ENCODE peak calls at places on chromosomes 1 and 21, in six cellular contexts. X is mesendoderm, G is mesenchymal stem cell, Q is IMR-90, Z is H9, H is H1. D is an unnamed sample.

GRCh38 chr1:53627666-53628065 is 111.3 kb downstream of the GLIS1 start:
- DNase-seq in H (peak), G (no peak), Q (no peak), Z (no peak), X (no peak), D (no peak)

GRCh38 chr1:99672500-99673213 is 26.7 kb downstream of the PALMD start:
- DNase-seq in G (peak), H (no peak), X (no peak), Z (no peak), Q (peak), D (no peak)

GRCh38 chr21:25834376-25834775 is 99.6 kb downstream of the GABPA start:
- DNase-seq in H (no peak), Z (no peak), Q (no peak), G (no peak), X (no peak), D (no peak)

GRCh38 chr1:153534933-153535663 is 693 bp downstream of the S100A6 start:
- DNase-seq in Z (no peak), G (peak), X (no peak), H (no peak), Q (no peak), D (no peak)

GRCh38 chr1:221234821-221235220 is 355.6 kb downstream of the HLX start:
- DNase-seq in Q (peak), X (no peak), Z (no peak), H (no peak), G (peak), D (no peak)

GRCh38 chr1:183304466-183305122 is 113.6 kb downstream of the NMNAT2 start:
- DNase-seq in H (no peak), Z (no peak), G (no peak), X (peak), Q (no peak), D (no peak)

GRCh38 chr1:167631987-167632680 is 2.1 kb downstream of the RCSD1 start:
- DNase-seq in X (peak), Q (no peak), Z (no peak), G (no peak), H (no peak), D (no peak)

GRCh38 chr1:56064705-56065104 is 514.7 kb downstream of the PLPP3 start:
- DNase-seq in G (peak), Q (peak), H (no peak), X (no peak), Z (no peak), D (no peak)

GRCh38 chr1:27557596-27558340 is 46.2 kb downstream of the AHDC1 start:
- DNase-seq in Z (peak), Q (no peak), G (no peak), H (no peak), X (peak), D (no peak)

GRCh38 chr1:202203238-202204039 is 9.8 kb downstream of the LGR6 start:
- DNase-seq in Z (no peak), G (no peak), Q (no peak), H (no peak), X (peak), D (no peak)

GRCh38 chr1:94247146-94248094 is 10.0 kb upstream of the ARHGAP29 start:
- DNase-seq in G (peak), Z (peak), H (peak), Q (peak), X (peak), D (peak)

GRCh38 chr21:39188521-39189139 is 5.4 kb upstream of the PSMG1 start:
- DNase-seq in G (no peak), H (no peak), Z (no peak), Q (no peak), X (no peak), D (no peak)

GRCh38 chr1:153312569-153313186 is at the start of gene PGLYRP3:
- DNase-seq in Z (peak), X (peak), G (no peak), Q (no peak), H (no peak), D (no peak)

GRCh38 chr21:39715804-39716397 is 29.1 kb upstream of the IGSF5 start:
- DNase-seq in G (peak), H (peak), Z (peak), X (peak), Q (peak), D (peak)

GRCh38 chr1:94736549-94736948 is 83.6 kb upstream of the SLC44A3 start:
- DNase-seq in Z (no peak), G (no peak), Q (no peak), H (no peak), X (no peak), D (no peak)

GRCh38 chr1:36517019-36517387 is 34.3 kb upstream of the CSF3R start:
- DNase-seq in Z (no peak), Q (no peak), H (no peak), G (no peak), X (no peak), D (no peak)

GRCh38 chr1:119462964-119463363 is 44.0 kb upstream of the HSD3B1 start:
- DNase-seq in Z (no peak), G (no peak), Q (no peak), X (no peak), H (no peak), D (no peak)

GRCh38 chr1:52364235-52364839 is 1.7 kb downstream of the CC2D1B start:
- DNase-seq in X (peak), G (no peak), H (no peak), Q (no peak), Z (peak), D (no peak)

GRCh38 chr1:58573705-58574591 is 3.1 kb downstream of the TACSTD2 start:
- DNase-seq in G (no peak), Z (no peak), H (peak), X (no peak), Q (no peak), D (no peak)

GRCh38 chr1:40939320-40940059 is 40.0 kb upstream of the CTPS1 start:
- DNase-seq in Q (peak), Z (no peak), H (no peak), G (peak), X (no peak), D (no peak)

GRCh38 chr21:46455575-46456385 is 2.9 kb upstream of the DIP2A start:
- DNase-seq in Z (no peak), Q (peak), H (no peak), X (peak), G (peak), D (no peak)

DNA sequence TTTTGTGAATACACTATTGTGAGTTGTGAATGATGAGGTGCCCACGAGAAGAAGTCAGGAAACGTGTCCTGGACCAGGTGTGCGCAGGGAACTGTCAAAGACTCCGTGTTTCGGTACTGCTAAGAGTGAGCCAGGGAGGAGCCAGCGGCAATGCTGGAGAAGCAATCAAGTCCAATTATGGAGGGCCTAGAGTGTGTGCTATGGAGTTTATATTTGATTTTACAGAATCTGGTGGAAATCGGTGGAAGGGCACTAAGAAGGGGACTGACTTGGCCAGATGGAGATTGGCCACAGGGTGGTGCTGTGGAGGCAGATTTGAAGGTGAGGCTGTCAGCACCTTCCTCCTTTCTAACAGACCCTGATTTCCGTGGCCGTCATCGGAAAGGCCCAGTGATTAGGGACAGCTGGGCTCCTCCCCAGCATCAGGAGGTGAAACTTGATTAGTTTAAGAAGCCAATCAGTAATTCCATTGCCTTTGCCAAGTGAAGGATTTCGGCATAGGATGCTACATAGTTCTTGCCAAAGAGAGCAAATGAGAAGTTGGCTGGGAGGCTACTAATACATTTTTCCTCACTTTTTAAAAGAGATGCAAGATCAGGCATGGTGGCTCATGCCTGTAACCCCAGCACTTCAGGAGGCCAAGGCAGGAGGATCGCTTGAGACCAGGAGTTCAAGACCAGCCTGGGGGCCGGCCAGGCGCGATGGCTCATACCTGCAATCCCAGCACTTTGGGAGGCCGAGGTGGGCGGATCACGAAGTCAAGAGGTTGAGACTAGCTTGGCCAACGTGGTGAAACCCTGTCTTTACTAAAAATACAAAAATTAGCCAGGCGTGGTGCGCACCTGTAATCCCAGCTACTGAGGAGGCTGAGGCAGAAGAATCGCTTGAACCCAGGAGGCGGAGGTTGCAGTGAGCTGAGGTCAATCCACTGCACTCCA is 7.0 kb downstream of the PTCH2 start:
- DNase-seq in X (peak), Q (peak), Z (peak), H (peak), G (peak), D (peak)
- H3K4me2 ChIP-seq in X (no peak), Q (peak), Z (no peak), H (no peak), G (no peak), D (no peak)

GRCh38 chr1:18440385-18441226 is 40.1 kb upstream of the KLHDC7A start:
- DNase-seq in Q (no peak), H (no peak), Z (no peak), X (no peak), G (no peak), D (no peak)
- H2BK15ac ChIP-seq in Q (no peak), H (no peak), Z (no peak), X (no peak), G (no peak), D (no peak)

GRCh38 chr21:37829043-37829442 is 87.2 kb downstream of the KCNJ6 start:
- DNase-seq in H (no peak), G (no peak), Z (no peak), X (no peak), Q (no peak), D (no peak)
- H4K8ac ChIP-seq in H (peak), G (peak), Z (no peak), X (no peak), Q (peak), D (no peak)

GRCh38 chr1:236085545-236086159 is 20.8 kb upstream of the NID1 start:
- DNase-seq in Q (no peak), G (no peak), X (no peak), Z (no peak), H (no peak), D (no peak)

GRCh38 chr1:236082511-236082910 is 17.6 kb upstream of the NID1 start:
- DNase-seq in X (no peak), G (no peak), H (no peak), Z (no peak), Q (no peak), D (no peak)

GRCh38 chr1:236086537-236086936 is 21.6 kb upstream of the NID1 start:
- DNase-seq in H (no peak), Q (no peak), G (no peak), X (no peak), Z (no peak), D (no peak)

GRCh38 chr1:236083650-236084385 is 18.9 kb upstream of the NID1 start:
- DNase-seq in H (no peak), X (peak), Z (no peak), G (peak), Q (peak), D (no peak)

GRCh38 chr1:236084386-236084730 is 19.5 kb upstream of the NID1 start:
- DNase-seq in X (no peak), H (no peak), G (no peak), Q (no peak), Z (no peak), D (no peak)
- H3K4me2 ChIP-seq in X (no peak), H (no peak), G (no peak), Q (no peak), Z (no peak), D (no peak)

DNA sequence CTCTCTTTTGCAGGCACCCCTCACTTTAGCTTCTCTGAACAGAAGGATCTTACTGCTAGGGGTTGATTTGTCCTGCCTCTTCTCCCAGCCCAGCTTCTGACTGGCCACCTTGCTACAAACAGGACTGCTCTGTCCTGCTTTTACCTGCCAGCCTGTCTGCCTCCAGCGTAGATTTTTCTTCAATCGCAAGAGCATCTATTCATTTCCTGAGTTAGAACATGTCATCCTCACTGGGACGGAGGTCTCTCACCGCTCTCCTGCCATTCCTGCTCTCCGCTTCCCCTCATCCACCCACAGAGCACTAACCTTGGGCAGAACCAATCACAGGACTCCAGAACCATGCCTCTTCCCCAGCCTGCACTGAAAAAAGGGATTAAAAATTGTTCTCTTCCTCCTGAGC is 3.5 kb upstream of the ATP1B1 start:
- DNase-seq in G (no peak), X (no peak), Z (no peak), H (no peak), Q (no peak), D (no peak)
- H2BK15ac ChIP-seq in G (no peak), X (no peak), Z (no peak), H (no peak), Q (peak), D (no peak)

DNA sequence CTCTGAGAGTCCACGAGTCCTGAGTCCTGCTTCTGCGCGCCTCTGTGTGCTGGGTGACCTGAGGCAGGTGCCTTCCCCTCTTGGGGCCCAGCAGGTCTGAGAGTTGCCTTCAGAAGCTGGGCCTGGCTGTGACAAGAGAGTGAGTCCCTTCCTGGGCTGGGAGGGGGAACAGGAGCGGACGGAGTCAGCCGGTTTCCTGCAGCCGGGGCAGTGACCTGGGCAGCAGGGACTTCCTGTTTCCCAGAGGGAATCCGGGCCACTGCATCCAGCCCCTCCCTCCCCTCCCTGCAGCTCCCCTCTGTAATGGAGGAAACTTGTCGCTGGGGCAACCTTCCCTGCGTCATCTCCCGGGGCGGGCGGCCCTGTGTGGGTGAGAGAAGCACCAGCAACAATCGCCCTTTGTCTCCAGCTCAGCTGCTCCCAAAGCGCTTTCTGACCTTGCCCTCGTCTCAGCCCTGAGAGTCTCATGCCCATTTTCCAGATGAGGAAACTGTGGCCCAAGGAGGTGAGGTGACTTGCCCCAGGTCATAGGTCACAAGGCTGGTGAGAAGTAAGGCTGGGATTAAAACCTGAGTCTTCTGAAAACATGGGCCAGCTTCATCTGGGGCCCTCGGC is 61.1 kb downstream of the SDC3 start:
- DNase-seq in Z (peak), X (peak), Q (peak), G (peak), H (peak), D (peak)
- H4K8ac ChIP-seq in Z (no peak), X (no peak), Q (peak), G (peak), H (no peak), D (peak)

GRCh38 chr1:206512521-206513180 is 5.3 kb downstream of the RASSF5 start:
- DNase-seq in Q (no peak), Z (no peak), G (no peak), X (no peak), H (no peak), D (no peak)
- H3K4me2 ChIP-seq in Q (no peak), Z (no peak), G (no peak), X (no peak), H (no peak), D (no peak)

GRCh38 chr1:200333329-200333728 is 76.5 kb downstream of the ZNF281 start:
- DNase-seq in G (no peak), X (no peak), Z (no peak), Q (no peak), H (no peak), D (no peak)
- H2BK15ac ChIP-seq in G (no peak), X (no peak), Z (no peak), Q (peak), H (no peak), D (no peak)

DNA sequence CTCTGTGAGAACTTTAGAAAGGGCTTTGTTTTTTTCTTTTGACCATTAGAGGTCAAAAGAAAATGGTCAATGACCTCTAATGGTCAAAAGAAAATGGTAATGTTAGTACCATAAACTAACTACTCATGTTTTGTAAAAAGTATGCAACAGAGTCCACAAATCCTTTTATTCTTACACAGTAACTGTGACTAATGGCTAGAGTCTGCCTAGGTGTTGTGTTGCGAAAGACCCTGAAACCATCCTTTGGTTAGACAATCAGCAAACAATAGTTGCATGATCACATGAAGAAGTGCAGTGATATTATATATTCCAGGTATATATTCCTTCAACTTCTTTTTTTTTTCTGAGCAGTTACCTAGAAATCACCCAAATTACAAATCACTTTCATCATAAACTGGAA is 40.9 kb downstream of the NEGR1 start:
- DNase-seq in G (no peak), H (no peak), Z (no peak), Q (peak), X (no peak), D (no peak)
- H4K8ac ChIP-seq in G (no peak), H (no peak), Z (no peak), Q (no peak), X (no peak), D (no peak)

GRCh38 chr1:45922813-45923212 is 119.4 kb downstream of the MAST2 start:
- DNase-seq in Q (no peak), H (no peak), Z (no peak), G (no peak), X (no peak), D (no peak)
- H3K4me2 ChIP-seq in Q (no peak), H (no peak), Z (no peak), G (no peak), X (no peak), D (no peak)